ENCODE peak calls at places on chromosome 20, in four cellular contexts. V is hypothalamus, N is T-helper 17 cell, X is RKO. G is an unnamed sample.

GRCh38 chr20:14712302-14712739 is 374.9 kb upstream of the FLRT3 start:
- DNase-seq in N (no peak), X (no peak), V (no peak), G (no peak)

GRCh38 chr20:5893052-5893451 is 57.3 kb downstream of the TRMT6 start:
- DNase-seq in N (no peak), X (no peak), V (no peak), G (no peak)

GRCh38 chr20:57193094-57193493 is 73.3 kb downstream of the BMP7 start:
- DNase-seq in V (no peak), X (no peak), N (no peak), G (no peak)

GRCh38 chr20:62969939-62970306 is 17.4 kb downstream of the SLC17A9 start:
- DNase-seq in N (no peak), V (no peak), X (no peak), G (no peak)

GRCh38 chr20:60632420-60633262 is 619.4 kb upstream of the CDH4 start:
- DNase-seq in V (no peak), X (no peak), N (no peak), G (no peak)

GRCh38 chr20:10412591-10413408 is 21.2 kb downstream of the MKKS start:
- DNase-seq in V (no peak), N (no peak), X (no peak), G (no peak)

GRCh38 chr20:50285376-50286173 is 94.9 kb downstream of the CEBPB start:
- DNase-seq in N (no peak), V (no peak), X (no peak), G (peak; percentile 24)

GRCh38 chr20:26163890-26164289 is 467.2 kb upstream of the ZNF337 start:
- DNase-seq in V (no peak), X (peak; percentile 39), N (no peak), G (no peak)

GRCh38 chr20:58213716-58214115 is 14.7 kb downstream of the ANKRD60 start:
- DNase-seq in V (no peak), N (no peak), X (no peak), G (no peak)

G was measured in memory B cell.